ENCODE peak calls at places on chromosomes 3 and 15, in seven cellular contexts. V, S, O, P, L, B and H are unnamed samples.

GRCh38 chr15:31360843-31361763 is 34.5 kb downstream of the KLF13 start:
- DNase-seq in P (no peak), V (no peak), L (peak), S (no peak), B (no peak), O (peak), H (peak)

GRCh38 chr3:135944831-135945230 is 20.7 kb upstream of the PPP2R3A start:
- DNase-seq in B (no peak), L (no peak), P (no peak), S (no peak), O (no peak), V (no peak), H (no peak)

GRCh38 chr3:170154569-170155143 is 26.9 kb downstream of the PHC3 start:
- DNase-seq in P (no peak), B (no peak), S (no peak), V (no peak), L (no peak), O (no peak), H (no peak)

GRCh38 chr3:158127250-158128219 is 17.6 kb downstream of the RSRC1 start:
- DNase-seq in S (no peak), O (no peak), L (no peak), V (peak), B (no peak), P (peak), H (peak)

GRCh38 chr3:108388136-108389132 is 92.1 kb downstream of the HHLA2 start:
- DNase-seq in O (no peak), L (no peak), P (no peak), B (no peak), S (no peak), V (no peak), H (no peak)

GRCh38 chr15:73948396-73948795 is 22.1 kb downstream of the LOXL1 start:
- DNase-seq in O (no peak), B (peak), L (no peak), P (no peak), S (no peak), V (no peak), H (no peak)

GRCh38 chr15:39498642-39499041 is 82.2 kb upstream of the THBS1 start:
- DNase-seq in O (no peak), V (no peak), S (no peak), P (no peak), L (no peak), B (no peak), H (no peak)

GRCh38 chr3:45562027-45562426 is 32.5 kb upstream of the LIMD1 start:
- DNase-seq in V (no peak), S (no peak), B (no peak), P (no peak), O (no peak), L (no peak), H (no peak)

GRCh38 chr3:183775781-183776180 is 49.6 kb downstream of the MAP6D1 start:
- DNase-seq in O (no peak), S (no peak), L (no peak), B (no peak), V (no peak), P (no peak), H (no peak)

GRCh38 chr3:60080648-60081047 is 1030.8 kb upstream of the CFAP20DC start:
- DNase-seq in V (no peak), B (no peak), S (no peak), L (no peak), O (no peak), P (no peak), H (no peak)

GRCh38 chr3:172280406-172281051 is 167.7 kb downstream of the GHSR start:
- DNase-seq in S (no peak), P (peak), O (no peak), L (no peak), V (peak), B (no peak), H (peak)

GRCh38 chr3:11634081-11634635 is 9.6 kb downstream of the VGLL4 start:
- DNase-seq in L (no peak), S (no peak), P (no peak), V (no peak), B (no peak), O (no peak), H (no peak)